ENCODE peak calls at places on chromosomes 16 and 17, in seven cellular contexts. Y, V, C, G, N, X and W are unnamed samples.

GRCh38 chr17:80036715-80037477 is 454 bp downstream of the CCDC40 start:
- DNase-seq in V (no peak), C (no peak), G (peak; percentile 37), X (no peak), N (no peak), Y (no peak), W (no peak)

GRCh38 chr17:80729016-80729415 is 184.4 kb downstream of the RPTOR start:
- DNase-seq in G (no peak), V (no peak), Y (no peak), N (no peak), C (no peak), X (no peak), W (no peak)

GRCh38 chr17:39872700-39873099 is 4.7 kb downstream of the ZPBP2 start:
- DNase-seq in V (no peak), Y (no peak), C (no peak), X (no peak), N (no peak), G (no peak), W (no peak)

GRCh38 chr17:48542956-48543853 is 1.7 kb downstream of the HOXB2 start:
- DNase-seq in Y (peak; percentile 22), N (peak; percentile 65), X (no peak), C (no peak), V (peak; percentile 83), G (peak; percentile 59), W (no peak)

GRCh38 chr17:64331946-64332493 is 58.6 kb downstream of the PECAM1 start:
- DNase-seq in Y (no peak), X (no peak), N (no peak), C (no peak), V (no peak), G (peak; percentile 38), W (no peak)

GRCh38 chr16:54633943-54634362 is 296.7 kb upstream of the IRX5 start:
- DNase-seq in N (no peak), V (no peak), Y (no peak), X (no peak), G (peak; percentile 35), C (no peak), W (no peak)

GRCh38 chr17:31566247-31566991 is 174.9 kb downstream of the RAB11FIP4 start:
- DNase-seq in V (no peak), Y (no peak), N (no peak), X (no peak), G (no peak), C (no peak), W (no peak)

GRCh38 chr17:65156835-65157565 is 19.8 kb downstream of the RGS9 start:
- DNase-seq in V (no peak), C (no peak), X (no peak), N (no peak), G (no peak), Y (no peak), W (no peak)

GRCh38 chr16:2926660-2927646 is 15.2 kb downstream of the FLYWCH1 start:
- DNase-seq in V (peak; percentile 95), X (peak; percentile 73), N (peak; percentile 90), Y (peak; percentile 65), G (peak; percentile 83), C (peak; percentile 90), W (peak; percentile 39)

GRCh38 chr17:17171991-17172939 is 33.9 kb downstream of the PLD6 start:
- DNase-seq in Y (no peak), G (no peak), V (no peak), N (no peak), X (no peak), C (no peak), W (no peak)

GRCh38 chr16:56939801-56940200 is 7.9 kb downstream of the HERPUD1 start:
- DNase-seq in Y (no peak), G (no peak), X (no peak), N (no peak), C (no peak), V (peak; percentile 26), W (no peak)

GRCh38 chr17:18321309-18321708 is 6.2 kb downstream of the SMCR8 start:
- DNase-seq in X (no peak), N (no peak), C (no peak), V (peak; percentile 46), Y (no peak), G (peak; percentile 21), W (no peak)

GRCh38 chr16:27190316-27190871 is 12.9 kb upstream of the KDM8 start:
- DNase-seq in N (no peak), V (no peak), Y (no peak), G (no peak), C (no peak), X (no peak), W (no peak)

GRCh38 chr17:1331708-1332107 is 52.2 kb downstream of the TRARG1 start:
- DNase-seq in N (no peak), Y (no peak), C (no peak), V (no peak), G (no peak), X (no peak), W (no peak)

GRCh38 chr16:24984903-24985675 is 30.1 kb downstream of the ARHGAP17 start:
- DNase-seq in G (no peak), N (no peak), X (no peak), V (no peak), Y (no peak), C (no peak), W (no peak)

GRCh38 chr17:45146616-45147101 is 1.6 kb upstream of the HEXIM1 start:
- DNase-seq in G (peak; percentile 59), V (peak; percentile 84), Y (no peak), N (no peak), C (peak; percentile 83), X (no peak), W (no peak)

GRCh38 chr17:70604854-70605253 is 435.5 kb downstream of the KCNJ2 start:
- DNase-seq in C (no peak), N (no peak), X (no peak), G (no peak), Y (no peak), V (no peak), W (no peak)

GRCh38 chr17:82249896-82250581 is 21.2 kb downstream of the SLC16A3 start:
- DNase-seq in N (no peak), Y (no peak), G (no peak), V (no peak), C (no peak), X (no peak), W (no peak)

GRCh38 chr17:7435676-7436555 is 681 bp downstream of the TMEM102 start:
- DNase-seq in N (peak; percentile 75), X (no peak), V (no peak), G (peak; percentile 70), C (peak; percentile 29), Y (peak; percentile 26), W (no peak)

GRCh38 chr17:62892069-62892675 is 73.9 kb upstream of the TANC2 start:
- DNase-seq in C (no peak), V (no peak), X (no peak), G (no peak), N (no peak), Y (no peak), W (no peak)

GRCh38 chr17:15981208-15981607 is 18.3 kb downstream of the ZSWIM7 start:
- DNase-seq in V (no peak), X (no peak), C (no peak), G (peak; percentile 17), N (no peak), Y (no peak), W (no peak)

GRCh38 chr17:5418858-5419355 is 555 bp downstream of the NUP88 start:
- DNase-seq in Y (no peak), C (peak; percentile 27), X (no peak), N (no peak), G (peak; percentile 33), V (no peak), W (no peak)

GRCh38 chr17:71900830-71901229 is 220.0 kb upstream of the SOX9 start:
- DNase-seq in C (no peak), N (no peak), G (peak; percentile 78), Y (no peak), X (no peak), V (no peak), W (no peak)

GRCh38 chr17:35616506-35616905 is 29.4 kb downstream of the AP2B1 start:
- DNase-seq in G (no peak), V (no peak), N (no peak), C (no peak), Y (no peak), X (no peak), W (no peak)

GRCh38 chr16:87791295-87792204 is 25.8 kb upstream of the KLHDC4 start:
- DNase-seq in Y (no peak), G (no peak), C (no peak), X (no peak), N (no peak), V (no peak), W (no peak)

GRCh38 chr16:7161886-7162285 is 170.8 kb upstream of the RBFOX1 start:
- DNase-seq in N (no peak), C (no peak), V (no peak), X (no peak), G (no peak), Y (no peak), W (no peak)

GRCh38 chr17:47287639-47288038 is 34.0 kb downstream of the ITGB3 start:
- DNase-seq in V (no peak), X (no peak), C (no peak), N (no peak), Y (no peak), G (no peak), W (no peak)

GRCh38 chr16:8905795-8906591 is 23.8 kb downstream of the LITAFD start:
- DNase-seq in C (no peak), V (no peak), Y (no peak), X (no peak), G (no peak), N (no peak), W (no peak)

GRCh38 chr17:19905514-19905913 is 37.8 kb upstream of the ULK2 start:
- DNase-seq in N (no peak), C (no peak), V (no peak), X (no peak), Y (no peak), G (no peak), W (no peak)